ENCODE peak calls at places on chromosomes 3 and 15, in five cellular contexts. L, S, C, P and W are unnamed samples.

GRCh38 chr15:23860290-23860751 is 173.2 kb upstream of the NDN start:
- DNase-seq in P (no peak), L (no peak), S (no peak), C (no peak), W (no peak)

GRCh38 chr15:56608140-56608778 is 125.0 kb downstream of the ZNF280D start:
- DNase-seq in L (no peak), P (no peak), C (no peak), S (no peak), W (no peak)

GRCh38 chr3:99246010-99246654 is 344.6 kb upstream of the DCBLD2 start:
- DNase-seq in L (no peak), S (no peak), P (no peak), C (no peak), W (no peak)

GRCh38 chr15:99538261-99538660 is 27.5 kb upstream of the MEF2A start:
- DNase-seq in C (no peak), L (no peak), S (no peak), P (no peak), W (no peak)

GRCh38 chr15:78737187-78737820 is 74.0 kb downstream of the ADAMTS7 start:
- DNase-seq in S (no peak), P (no peak), L (no peak), C (no peak), W (no peak)

GRCh38 chr3:127684871-127685707 is 12.3 kb downstream of the ABTB1 start:
- DNase-seq in S (no peak), C (peak), L (no peak), P (no peak), W (no peak)

GRCh38 chr3:67516496-67516895 is 137.9 kb downstream of the SUCLG2 start:
- DNase-seq in L (no peak), P (no peak), C (no peak), S (no peak), W (no peak)

GRCh38 chr3:11455977-11456376 is 183.8 kb downstream of the ATG7 start:
- DNase-seq in P (no peak), S (no peak), C (no peak), L (no peak), W (no peak)

GRCh38 chr3:173913985-173914421 is 516.5 kb downstream of the NLGN1 start:
- DNase-seq in C (no peak), S (no peak), P (no peak), L (no peak), W (no peak)

GRCh38 chr15:29687204-29687768 is 135.0 kb downstream of the TJP1 start:
- DNase-seq in C (no peak), P (peak), L (peak), S (no peak), W (no peak)

GRCh38 chr3:133573054-133573628 is 345 bp upstream of the CDV3 start:
- DNase-seq in S (peak), P (peak), C (peak), L (peak), W (peak)

GRCh38 chr3:191762323-191762960 is 301.5 kb downstream of the PYDC2 start:
- DNase-seq in C (no peak), L (no peak), P (no peak), S (peak), W (no peak)

GRCh38 chr3:184773341-184774186 is 38.4 kb upstream of the VPS8 start:
- DNase-seq in C (no peak), S (no peak), L (no peak), P (no peak), W (no peak)

GRCh38 chr3:55169608-55170010 is 241.8 kb upstream of the LRTM1 start:
- DNase-seq in C (no peak), P (no peak), L (no peak), S (no peak), W (no peak)

GRCh38 chr15:79339588-79340314 is 28.8 kb downstream of the TMED3 start:
- DNase-seq in L (no peak), P (no peak), S (peak), C (no peak), W (no peak)

GRCh38 chr3:166810741-166811445 is 569.2 kb downstream of the ZBBX start:
- DNase-seq in S (no peak), P (no peak), C (no peak), L (no peak), W (no peak)

GRCh38 chr15:66798426-66799061 is 96.5 kb downstream of the SMAD6 start:
- DNase-seq in P (no peak), C (no peak), S (no peak), L (no peak), W (no peak)

GRCh38 chr3:191557322-191557721 is 96.4 kb downstream of the PYDC2 start:
- DNase-seq in S (no peak), L (no peak), C (no peak), P (no peak), W (no peak)

GRCh38 chr3:45635475-45636256 is 41.1 kb downstream of the LIMD1 start:
- DNase-seq in L (no peak), P (no peak), S (peak), C (no peak), W (no peak)

GRCh38 chr15:78131295-78132021 is at the start of gene CIB2:
- DNase-seq in C (peak), L (peak), P (peak), S (peak), W (no peak)

GRCh38 chr3:188148318-188148717 is 5.6 kb upstream of the LPP start:
- DNase-seq in L (no peak), C (no peak), S (no peak), P (no peak), W (no peak)

GRCh38 chr3:12706504-12707253 is 42.8 kb upstream of the RAF1 start:
- DNase-seq in P (peak), L (peak), S (peak), C (no peak), W (no peak)

GRCh38 chr3:87088366-87088983 is 97.5 kb upstream of the VGLL3 start:
- DNase-seq in C (peak), P (no peak), S (no peak), L (no peak), W (no peak)

GRCh38 chr3:116930786-116931185 is 221.2 kb downstream of the TUSC7 start:
- DNase-seq in P (no peak), C (no peak), L (no peak), S (no peak), W (no peak)

GRCh38 chr15:45402162-45402954 is 24.0 kb upstream of the GATM start:
- DNase-seq in C (peak), S (peak), P (peak), L (peak), W (peak)
- TF ChIP-seq POLR2A in C (peak), S (peak), P (peak), L (no peak), W (peak)

DNA sequence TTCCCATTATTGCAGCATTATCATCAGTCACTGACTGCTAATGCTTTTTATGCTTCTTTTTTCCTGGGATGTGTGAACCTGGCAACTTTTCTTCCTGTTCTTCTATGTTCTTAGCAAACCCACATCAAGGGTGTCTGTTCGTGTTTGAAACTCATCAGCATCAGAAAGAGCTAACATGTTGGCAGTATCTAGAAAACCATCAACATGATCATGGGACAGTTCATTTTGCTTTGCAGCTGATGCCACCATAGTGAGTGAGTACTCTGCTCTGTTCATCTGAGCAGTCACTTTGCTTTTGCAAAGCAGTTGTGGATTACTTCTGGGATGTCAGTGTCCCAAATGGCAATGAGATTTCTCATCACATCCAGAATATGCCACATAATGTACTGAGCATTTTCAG is 5.9 kb downstream of the DPH3 start:
- DNase-seq in P (no peak), L (no peak), S (no peak), C (no peak), W (no peak)
- TF ChIP-seq POLR2AphosphoS5 in P (no peak), L (no peak), S (no peak), C (no peak), W (no peak)

GRCh38 chr3:25661694-25662455 is 2.8 kb downstream of the TOP2B start:
- DNase-seq in C (no peak), S (no peak), L (no peak), P (no peak), W (no peak)
- H3K4me3 ChIP-seq in C (peak), S (peak), L (peak), P (peak), W (no peak)

GRCh38 chr3:72448375-72448823 is 399.8 kb downstream of the SHQ1 start:
- DNase-seq in C (no peak), L (no peak), P (no peak), S (peak), W (no peak)

GRCh38 chr3:72448858-72449257 is 399.4 kb downstream of the SHQ1 start:
- DNase-seq in L (no peak), P (no peak), C (no peak), S (peak), W (no peak)

GRCh38 chr3:72445827-72446405 is 402.3 kb downstream of the SHQ1 start:
- DNase-seq in C (no peak), L (no peak), S (no peak), P (no peak), W (no peak)

GRCh38 chr3:72446406-72447058 is 401.7 kb downstream of the SHQ1 start:
- DNase-seq in P (no peak), L (peak), S (no peak), C (no peak), W (peak)

GRCh38 chr3:72447059-72447946 is 400.9 kb downstream of the SHQ1 start:
- DNase-seq in P (peak), L (peak), C (peak), S (peak), W (peak)
- TF ChIP-seq POLR2A in P (no peak), L (no peak), C (no peak), S (no peak), W (no peak)

GRCh38 chr3:150745832-150746231 is 17.1 kb downstream of the SIAH2 start:
- DNase-seq in P (no peak), L (no peak), S (no peak), C (no peak), W (no peak)

GRCh38 chr3:150747909-150748568 is 14.9 kb downstream of the SIAH2 start:
- DNase-seq in L (no peak), P (no peak), S (no peak), C (no peak), W (no peak)

GRCh38 chr3:150749218-150749617 is 13.8 kb downstream of the SIAH2 start:
- DNase-seq in P (no peak), C (no peak), S (no peak), L (no peak), W (no peak)

GRCh38 chr3:150748648-150749047 is 14.3 kb downstream of the SIAH2 start:
- DNase-seq in L (no peak), S (no peak), P (no peak), C (no peak), W (no peak)

DNA sequence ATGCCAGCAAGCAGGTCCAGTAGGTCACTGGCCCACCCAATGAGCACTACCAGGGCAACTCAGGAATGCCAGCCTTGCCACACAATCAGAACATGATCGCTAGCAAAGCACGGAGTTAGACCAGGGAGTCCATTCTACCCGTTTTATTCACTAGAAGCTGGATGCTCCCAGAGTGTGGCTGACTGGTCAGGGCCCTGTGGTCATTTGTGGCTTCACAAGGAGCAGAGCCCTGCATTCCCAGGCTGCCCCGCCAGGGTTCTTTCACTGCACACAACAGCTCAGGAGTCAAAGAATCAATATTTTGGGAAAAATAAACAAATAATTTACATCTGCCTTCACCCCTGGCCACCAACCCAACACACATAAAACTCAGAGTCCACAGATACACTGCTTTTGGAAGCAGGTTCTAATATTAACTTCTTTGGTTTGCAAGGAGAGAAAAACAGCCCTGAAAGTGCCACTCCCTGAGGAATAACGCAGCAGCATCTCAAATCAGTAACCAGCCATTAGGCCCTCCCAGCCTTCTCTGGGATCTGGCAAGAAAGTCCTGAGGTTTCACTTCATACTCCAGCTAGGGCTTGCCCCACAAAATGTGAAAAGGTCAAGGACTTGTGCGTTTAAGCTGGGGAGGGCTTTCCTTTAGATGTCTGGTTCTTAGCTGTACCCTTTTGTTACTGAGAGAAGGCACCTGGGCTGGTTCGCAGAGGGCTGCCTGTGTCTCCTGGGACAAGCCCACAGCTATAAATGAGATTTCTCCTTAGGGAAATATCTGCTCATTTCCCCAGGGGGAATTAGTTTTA is 16.0 kb downstream of the SIAH2 start:
- DNase-seq in C (no peak), S (no peak), P (no peak), L (no peak), W (no peak)
- TF ChIP-seq POLR2AphosphoS5 in C (no peak), S (no peak), P (no peak), L (no peak), W (no peak)